ENCODE peak calls at places on chromosomes 5 and 9, in four cellular contexts. N, Z, S and V are unnamed samples.

GRCh38 chr5:127647361-127647958 is 1.4 kb upstream of the CTXN3 start:
- DNase-seq in N (no peak), Z (no peak), S (no peak), V (no peak)

GRCh38 chr9:117205806-117206205 is 209.1 kb downstream of the ASTN2 start:
- DNase-seq in N (no peak), Z (no peak), S (no peak), V (no peak)

GRCh38 chr5:160293901-160294561 is 18.3 kb downstream of the CCNJL start:
- DNase-seq in N (no peak), Z (no peak), S (no peak), V (no peak)

GRCh38 chr5:43386960-43387362 is 25.2 kb downstream of the CCL28 start:
- DNase-seq in N (no peak), Z (peak; percentile 66), S (no peak), V (no peak)

GRCh38 chr5:85320495-85320894 is 935.8 kb upstream of the EDIL3 start:
- DNase-seq in N (no peak), Z (no peak), S (no peak), V (no peak)

GRCh38 chr5:39076757-39077475 is 2.7 kb upstream of the RICTOR start:
- DNase-seq in N (no peak), Z (no peak), S (no peak), V (no peak)

GRCh38 chr9:113454914-113455761 is 8.4 kb upstream of the RGS3 start:
- DNase-seq in N (peak; percentile 50), Z (no peak), S (no peak), V (no peak)

GRCh38 chr5:65299841-65300240 is 181.9 kb downstream of the ADAMTS6 start:
- DNase-seq in N (no peak), Z (no peak), S (no peak), V (no peak)

GRCh38 chr9:124810513-124811355 is 33.8 kb downstream of the OLFML2A start:
- DNase-seq in N (no peak), Z (no peak), S (no peak), V (no peak)

GRCh38 chr9:81825831-81826540 is 102.2 kb upstream of the SPATA31D4 start:
- DNase-seq in N (no peak), Z (no peak), S (no peak), V (no peak)

GRCh38 chr5:179368016-179368805 is 22.9 kb upstream of the ADAMTS2 start:
- DNase-seq in N (no peak), Z (no peak), S (no peak), V (no peak)